ENCODE peak calls at places on chromosome 9, in nine cellular contexts. Q is LoVo, P is heart left ventricle, F is NCI-H1048, D is NCI-H1417, K is dorsolateral prefrontal cortex, S is Right ventricle myocardium superior, N is nucleus accumbens, T is GM04504. E is an unnamed sample.

GRCh38 chr9:84478996-84479395 is 138.4 kb upstream of the SLC28A3 start:
- DNase-seq in Q (no peak), P (no peak), F (no peak), D (no peak), K (no peak), S (no peak), N (no peak), T (no peak), E (no peak)

GRCh38 chr9:42852133-42852532 is 668.7 kb downstream of the SPATA31A6 start:
- DNase-seq in Q (no peak), P (peak; percentile 27), F (no peak), D (no peak), K (peak; percentile 32), S (peak; percentile 50), N (peak; percentile 2), T (peak; percentile 3), E (peak; percentile 29)

GRCh38 chr9:72022846-72023245 is 37.6 kb downstream of the C9orf57 start:
- DNase-seq in Q (peak; percentile 38), P (no peak), F (no peak), D (no peak), K (no peak), S (no peak), N (no peak), T (peak; percentile 59), E (no peak)

GRCh38 chr9:81874926-81875325 is 53.3 kb upstream of the SPATA31D4 start:
- DNase-seq in Q (no peak), P (no peak), F (no peak), D (no peak), K (no peak), S (no peak), N (no peak), T (peak; percentile 32), E (no peak)

GRCh38 chr9:18438300-18438925 is 35.5 kb upstream of the ADAMTSL1 start:
- DNase-seq in Q (no peak), P (peak; percentile 26), F (no peak), D (peak; percentile 20), K (peak; percentile 37), S (peak; percentile 58), N (no peak), T (no peak), E (peak; percentile 35)

GRCh38 chr9:85569988-85570387 is 171.8 kb downstream of the AGTPBP1 start:
- DNase-seq in Q (no peak), P (no peak), F (no peak), D (no peak), K (no peak), S (no peak), N (no peak), T (peak; percentile 4), E (no peak)

GRCh38 chr9:33637881-33638280 is 113.8 kb downstream of the ANKRD18B start:
- DNase-seq in Q (no peak), P (no peak), F (no peak), D (peak; percentile 21), K (no peak), S (no peak), N (no peak), T (no peak), E (no peak)

GRCh38 chr9:114046876-114047275 is 31.2 kb downstream of the AMBP start:
- DNase-seq in Q (no peak), P (no peak), F (no peak), D (no peak), K (no peak), S (no peak), N (no peak), T (peak; percentile 40), E (no peak)

GRCh38 chr9:105073147-105073546 is 145.2 kb upstream of the ABCA1 start:
- DNase-seq in Q (no peak), P (no peak), F (no peak), D (no peak), K (no peak), S (no peak), N (no peak), T (no peak), E (no peak)

GRCh38 chr9:114677418-114677817 is 4.6 kb downstream of the TEX48 start:
- DNase-seq in Q (peak; percentile 90), P (no peak), F (peak; percentile 4), D (peak; percentile 55), K (no peak), S (no peak), N (no peak), T (peak; percentile 99), E (no peak)

GRCh38 chr9:10127867-10128266 is 484.9 kb downstream of the PTPRD start:
- DNase-seq in Q (no peak), P (no peak), F (no peak), D (no peak), K (no peak), S (no peak), N (no peak), T (no peak), E (no peak)

GRCh38 chr9:7668541-7668940 is 131.0 kb downstream of the DMAC1 start:
- DNase-seq in Q (no peak), P (no peak), F (no peak), D (no peak), K (no peak), S (no peak), N (no peak), T (no peak), E (no peak)

GRCh38 chr9:135480071-135480941 is 724 bp downstream of the PPP1R26 start:
- DNase-seq in Q (peak; percentile 39), P (no peak), F (peak; percentile 18), D (peak; percentile 49), K (no peak), S (no peak), N (no peak), T (no peak), E (no peak)

GRCh38 chr9:32551491-32552049 is 557 bp upstream of the SMIM27 start:
- DNase-seq in Q (peak; percentile 32), P (peak; percentile 31), F (no peak), D (peak; percentile 63), K (no peak), S (no peak), N (peak; percentile 16), T (no peak), E (no peak)

GRCh38 chr9:89613912-89614311 is 9.1 kb downstream of the GADD45G start:
- DNase-seq in Q (no peak), P (no peak), F (no peak), D (no peak), K (no peak), S (no peak), N (no peak), T (no peak), E (no peak)

GRCh38 chr9:121529237-121529987 is 29.8 kb upstream of the GGTA1 start:
- DNase-seq in Q (no peak), P (peak; percentile 96), F (no peak), D (no peak), K (peak; percentile 66), S (peak; percentile 99), N (peak; percentile 14), T (peak; percentile 99), E (peak; percentile 36)

GRCh38 chr9:111897831-111898144 is 1.2 kb downstream of the UGCG start:
- DNase-seq in Q (no peak), P (no peak), F (no peak), D (no peak), K (no peak), S (no peak), N (no peak), T (no peak), E (no peak)

GRCh38 chr9:21119093-21119770 is 22.4 kb downstream of the IFNW1 start:
- DNase-seq in Q (no peak), P (no peak), F (no peak), D (no peak), K (no peak), S (no peak), N (no peak), T (no peak), E (no peak)

GRCh38 chr9:69758981-69759477 is 782 bp downstream of the PTAR1 start:
- DNase-seq in Q (no peak), P (no peak), F (no peak), D (no peak), K (no peak), S (no peak), N (no peak), T (no peak), E (no peak)

GRCh38 chr9:35757527-35758275 is 3.6 kb upstream of the MSMP start:
- DNase-seq in Q (peak; percentile 63), P (no peak), F (no peak), D (no peak), K (no peak), S (no peak), N (no peak), T (no peak), E (no peak)

GRCh38 chr9:97790542-97790941 is 62.5 kb upstream of the FOXE1 start:
- DNase-seq in Q (no peak), P (no peak), F (no peak), D (no peak), K (no peak), S (no peak), N (no peak), T (no peak), E (no peak)

GRCh38 chr9:99013550-99013949 is 69.8 kb downstream of the COL15A1 start:
- DNase-seq in Q (no peak), P (no peak), F (no peak), D (no peak), K (no peak), S (no peak), N (no peak), T (no peak), E (no peak)

GRCh38 chr9:4062966-4063365 is 236.9 kb downstream of the GLIS3 start:
- DNase-seq in Q (no peak), P (no peak), F (no peak), D (no peak), K (no peak), S (no peak), N (no peak), T (no peak), E (no peak)

GRCh38 chr9:91946196-91946595 is 3.8 kb downstream of the ROR2 start:
- DNase-seq in Q (no peak), P (no peak), F (no peak), D (no peak), K (no peak), S (no peak), N (no peak), T (no peak), E (no peak)

GRCh38 chr9:94865599-94866456 is 139.3 kb downstream of the AOPEP start:
- DNase-seq in Q (no peak), P (peak; percentile 34), F (no peak), D (no peak), K (no peak), S (peak; percentile 58), N (no peak), T (no peak), E (no peak)